ENCODE peak calls at places on chromosomes 1 and 21, in seven cellular contexts. Q is GM23248; S is substantia nigra; W is activated CD4-positive, alpha-beta T cell treated with anti-CD3 and anti-CD28 coated beads, Interleukin-2, amount 50 U/mL, for 24 hours; G is kidney epithelial cell; L is memory B cell; A is neural progenitor cell. B is an unnamed sample.

GRCh38 chr1:205535866-205536758 is 31.6 kb downstream of the CDK18 start:
- DNase-seq in Q (no peak), S (no peak), W (no peak), G (no peak), L (no peak), A (no peak), B (no peak)

GRCh38 chr1:113998361-113998760 is 19.1 kb downstream of the OLFML3 start:
- DNase-seq in Q (peak; percentile 22), S (no peak), W (no peak), G (no peak), L (no peak), A (no peak), B (no peak)

GRCh38 chr1:3130268-3130667 is 61.3 kb downstream of the PRDM16 start:
- DNase-seq in Q (no peak), S (no peak), W (no peak), G (no peak), L (no peak), A (peak; percentile 44), B (no peak)

GRCh38 chr1:167805041-167805556 is 83.3 kb downstream of the MPZL1 start:
- DNase-seq in Q (no peak), S (no peak), W (no peak), G (no peak), L (no peak), A (no peak), B (no peak)

GRCh38 chr1:11740258-11741192 is 4.6 kb downstream of the AGTRAP start:
- DNase-seq in Q (no peak), S (no peak), W (no peak), G (no peak), L (no peak), A (no peak), B (no peak)

GRCh38 chr1:110176299-110176956 is 26.1 kb downstream of the SLC6A17 start:
- DNase-seq in Q (no peak), S (peak; percentile 12), W (no peak), G (no peak), L (no peak), A (no peak), B (no peak)

GRCh38 chr21:37908691-37909090 is 7.6 kb downstream of the KCNJ6 start:
- DNase-seq in Q (no peak), S (no peak), W (no peak), G (no peak), L (no peak), A (no peak), B (no peak)

GRCh38 chr1:23559985-23560755 is 869 bp upstream of the ID3 start:
- DNase-seq in Q (peak; percentile 78), S (no peak), W (no peak), G (no peak), L (no peak), A (peak; percentile 58), B (no peak)

GRCh38 chr1:245878585-245878984 is 628.5 kb downstream of the SMYD3 start:
- DNase-seq in Q (no peak), S (no peak), W (no peak), G (no peak), L (no peak), A (no peak), B (no peak)

GRCh38 chr1:60911980-60912692 is 170.2 kb upstream of the NFIA start:
- DNase-seq in Q (no peak), S (no peak), W (no peak), G (no peak), L (no peak), A (peak; percentile 68), B (no peak)

GRCh38 chr1:13619909-13620308 is 36.3 kb downstream of the PDPN start:
- DNase-seq in Q (peak; percentile 65), S (no peak), W (no peak), G (no peak), L (no peak), A (no peak), B (no peak)

GRCh38 chr1:7383671-7384070 is 387.4 kb upstream of the VAMP3 start:
- DNase-seq in Q (no peak), S (no peak), W (no peak), G (no peak), L (no peak), A (no peak), B (no peak)

GRCh38 chr1:74363220-74363619 is 128.0 kb downstream of the TNNI3K start:
- DNase-seq in Q (no peak), S (no peak), W (no peak), G (no peak), L (no peak), A (no peak), B (no peak)

GRCh38 chr1:8197493-8198282 is 120.2 kb upstream of the SLC45A1 start:
- DNase-seq in Q (peak; percentile 95), S (no peak), W (no peak), G (peak; percentile 81), L (no peak), A (no peak), B (peak; percentile 68)

GRCh38 chr1:172932981-172933380 is 117.8 kb downstream of the TNFSF18 start:
- DNase-seq in Q (no peak), S (no peak), W (no peak), G (no peak), L (no peak), A (no peak), B (no peak)

GRCh38 chr1:119081705-119082104 is 58.7 kb downstream of the WARS2 start:
- DNase-seq in Q (peak; percentile 21), S (no peak), W (no peak), G (no peak), L (no peak), A (no peak), B (no peak)

GRCh38 chr1:11761988-11762406 is at the start of gene C1orf167:
- DNase-seq in Q (no peak), S (no peak), W (no peak), G (no peak), L (no peak), A (peak; percentile 72), B (no peak)

GRCh38 chr1:50416150-50416527 is 7.1 kb downstream of the DMRTA2 start:
- DNase-seq in Q (no peak), S (no peak), W (no peak), G (no peak), L (no peak), A (peak; percentile 9), B (no peak)

GRCh38 chr1:183215076-183215720 is 29.1 kb downstream of the LAMC2 start:
- DNase-seq in Q (no peak), S (no peak), W (no peak), G (no peak), L (no peak), A (no peak), B (no peak)

GRCh38 chr1:2537785-2538115 is 7.7 kb upstream of the HES5 start:
- DNase-seq in Q (no peak), S (no peak), W (no peak), G (no peak), L (no peak), A (no peak), B (no peak)

GRCh38 chr1:47679826-47680225 is 242.0 kb downstream of the FOXD2 start:
- DNase-seq in Q (no peak), S (no peak), W (no peak), G (no peak), L (no peak), A (no peak), B (no peak)

GRCh38 chr1:26706315-26706714 is 10.5 kb downstream of the ARID1A start:
- DNase-seq in Q (peak; percentile 38), S (no peak), W (no peak), G (no peak), L (no peak), A (no peak), B (no peak)

GRCh38 chr1:211474426-211474825 is 17.5 kb downstream of the RD3 start:
- DNase-seq in Q (no peak), S (no peak), W (no peak), G (no peak), L (no peak), A (no peak), B (no peak)

GRCh38 chr1:215710340-215710971 is 143.4 kb downstream of the KCTD3 start:
- DNase-seq in Q (peak; percentile 80), S (no peak), W (no peak), G (no peak), L (no peak), A (peak; percentile 90), B (no peak)

GRCh38 chr1:232872738-232873137 is 67.5 kb downstream of the MAP10 start:
- DNase-seq in Q (no peak), S (no peak), W (no peak), G (no peak), L (no peak), A (no peak), B (no peak)

GRCh38 chr1:36203554-36204346 is 20.5 kb upstream of the THRAP3 start:
- DNase-seq in Q (peak; percentile 75), S (peak; percentile 17), W (no peak), G (no peak), L (no peak), A (peak; percentile 55), B (no peak)

GRCh38 chr1:109538827-109539555 is 681 bp upstream of the GPR61 start:
- DNase-seq in Q (no peak), S (no peak), W (no peak), G (no peak), L (no peak), A (no peak), B (no peak)

GRCh38 chr1:1337793-1338147 is 6.7 kb downstream of the TAS1R3 start:
- DNase-seq in Q (no peak), S (no peak), W (peak; percentile 25), G (no peak), L (no peak), A (no peak), B (no peak)

GRCh38 chr1:14954210-14954609 is 199.3 kb upstream of the TMEM51 start:
- DNase-seq in Q (peak; percentile 69), S (no peak), W (no peak), G (no peak), L (no peak), A (no peak), B (no peak)

GRCh38 chr1:221217029-221217428 is 337.8 kb downstream of the HLX start:
- DNase-seq in Q (peak; percentile 31), S (no peak), W (no peak), G (no peak), L (no peak), A (no peak), B (no peak)

GRCh38 chr1:21342961-21343838 is 52.9 kb upstream of the ECE1 start:
- DNase-seq in Q (no peak), S (no peak), W (peak; percentile 35), G (no peak), L (no peak), A (no peak), B (no peak)